ENCODE peak calls at places on chromosomes 11 and 22, in four cellular contexts. One of them, this sample, is unnamed.

GRCh38 chr22:39170825-39171622 is 18.5 kb upstream of the CBX7 start:
- DNase-seq in hypothalamus: peak
- DNase-seq in osteocyte: peak
- DNase-seq in EL: peak
- DNase-seq in this sample: peak

GRCh38 chr22:44938886-44939285 is 70.9 kb downstream of the PHF21B start:
- DNase-seq in EL: no peak
- DNase-seq in osteocyte: no peak
- DNase-seq in hypothalamus: no peak
- DNase-seq in this sample: no peak

GRCh38 chr22:50531546-50532352 is 1.9 kb upstream of the TYMP start:
- DNase-seq in hypothalamus: no peak
- DNase-seq in osteocyte: peak
- DNase-seq in EL: peak
- DNase-seq in this sample: peak

GRCh38 chr11:109641549-109641948 is 219.6 kb downstream of the C11orf87 start:
- DNase-seq in EL: peak
- DNase-seq in osteocyte: no peak
- DNase-seq in hypothalamus: no peak
- DNase-seq in this sample: no peak

GRCh38 chr11:85299247-85299646 is 327.9 kb downstream of the DLG2 start:
- DNase-seq in EL: no peak
- DNase-seq in hypothalamus: no peak
- DNase-seq in osteocyte: no peak
- DNase-seq in this sample: no peak

GRCh38 chr11:94828088-94828487 is 59.9 kb downstream of the AMOTL1 start:
- DNase-seq in hypothalamus: no peak
- DNase-seq in osteocyte: no peak
- DNase-seq in EL: no peak
- DNase-seq in this sample: no peak

GRCh38 chr11:94100253-94100652 is 28.4 kb upstream of the PANX1 start:
- DNase-seq in EL: no peak
- DNase-seq in hypothalamus: no peak
- DNase-seq in osteocyte: no peak
- DNase-seq in this sample: no peak

GRCh38 chr22:23181763-23182288 is 1.5 kb downstream of the BCR start:
- DNase-seq in EL: no peak
- DNase-seq in osteocyte: no peak
- DNase-seq in hypothalamus: no peak
- DNase-seq in this sample: peak

GRCh38 chr22:46902436-46902835 is 140.0 kb downstream of the TBC1D22A start:
- DNase-seq in hypothalamus: no peak
- DNase-seq in osteocyte: peak
- DNase-seq in EL: no peak
- DNase-seq in this sample: no peak

GRCh38 chr22:24548812-24549211 is 6.1 kb downstream of the GUCD1 start:
- DNase-seq in EL: no peak
- DNase-seq in osteocyte: no peak
- DNase-seq in hypothalamus: no peak
- DNase-seq in this sample: no peak

GRCh38 chr11:128532016-128532570 is 55.3 kb downstream of the ETS1 start:
- DNase-seq in EL: no peak
- DNase-seq in hypothalamus: no peak
- DNase-seq in osteocyte: no peak
- DNase-seq in this sample: no peak

GRCh38 chr11:76161261-76161961 is 44.9 kb downstream of the WNT11 start:
- DNase-seq in EL: peak
- DNase-seq in hypothalamus: no peak
- DNase-seq in osteocyte: no peak
- DNase-seq in this sample: no peak

GRCh38 chr11:8359521-8359920 is 95.8 kb upstream of the LMO1 start:
- DNase-seq in EL: no peak
- DNase-seq in osteocyte: no peak
- DNase-seq in hypothalamus: no peak
- DNase-seq in this sample: no peak

GRCh38 chr11:35662061-35662648 is 420 bp upstream of the TRIM44 start:
- DNase-seq in EL: no peak
- DNase-seq in osteocyte: no peak
- DNase-seq in hypothalamus: peak
- DNase-seq in this sample: peak

GRCh38 chr11:12179521-12179920 is 69.1 kb downstream of the MICAL2 start:
- DNase-seq in hypothalamus: no peak
- DNase-seq in EL: no peak
- DNase-seq in osteocyte: no peak
- DNase-seq in this sample: no peak

GRCh38 chr11:48034926-48035876 is 54.8 kb downstream of the PTPRJ start:
- DNase-seq in EL: no peak
- DNase-seq in hypothalamus: peak
- DNase-seq in osteocyte: no peak
- DNase-seq in this sample: no peak

GRCh38 chr11:17263803-17264202 is 12.7 kb upstream of the NUCB2 start:
- DNase-seq in osteocyte: no peak
- DNase-seq in EL: peak
- DNase-seq in hypothalamus: no peak
- DNase-seq in this sample: no peak

GRCh38 chr11:104907521-104908185 is 9.4 kb upstream of the CASP12 start:
- DNase-seq in osteocyte: no peak
- DNase-seq in EL: peak
- DNase-seq in hypothalamus: no peak
- DNase-seq in this sample: no peak

GRCh38 chr11:69529001-69529400 is 47.5 kb downstream of the LINC01488 start:
- DNase-seq in hypothalamus: no peak
- DNase-seq in osteocyte: no peak
- DNase-seq in EL: no peak
- DNase-seq in this sample: no peak

GRCh38 chr11:30128269-30128932 is 102.4 kb upstream of the FSHB start:
- DNase-seq in EL: peak
- DNase-seq in osteocyte: no peak
- DNase-seq in hypothalamus: peak
- DNase-seq in this sample: no peak

GRCh38 chr11:59931688-59932087 is 6.5 kb upstream of the OOSP1 start:
- DNase-seq in osteocyte: no peak
- DNase-seq in hypothalamus: no peak
- DNase-seq in EL: no peak
- DNase-seq in this sample: no peak

GRCh38 chr22:35115515-35115914 is 49.6 kb downstream of the ISX start:
- DNase-seq in hypothalamus: no peak
- DNase-seq in osteocyte: no peak
- DNase-seq in EL: no peak
- DNase-seq in this sample: no peak

GRCh38 chr11:7004482-7004881 is 15.7 kb downstream of the ZNF214 start:
- DNase-seq in EL: peak
- DNase-seq in osteocyte: no peak
- DNase-seq in hypothalamus: no peak
- DNase-seq in this sample: no peak

GRCh38 chr22:19880786-19881569 is 26.3 kb upstream of the GNB1L start:
- DNase-seq in EL: peak
- DNase-seq in hypothalamus: no peak
- DNase-seq in osteocyte: peak
- DNase-seq in this sample: no peak

GRCh38 chr22:43126506-43127165 is 16.1 kb downstream of the BIK start:
- DNase-seq in osteocyte: no peak
- DNase-seq in hypothalamus: no peak
- DNase-seq in EL: peak
- DNase-seq in this sample: no peak

GRCh38 chr22:37726240-37726887 is 29.5 kb downstream of the TRIOBP start:
- DNase-seq in osteocyte: no peak
- DNase-seq in hypothalamus: no peak
- DNase-seq in EL: no peak
- DNase-seq in this sample: peak

GRCh38 chr11:65558002-65558784 is at the start of gene LTBP3:
- DNase-seq in EL: peak
- DNase-seq in osteocyte: peak
- DNase-seq in hypothalamus: peak
- DNase-seq in this sample: peak

GRCh38 chr11:112856591-112856990 is 104.6 kb upstream of the NCAM1 start:
- DNase-seq in hypothalamus: no peak
- DNase-seq in EL: no peak
- DNase-seq in osteocyte: no peak
- DNase-seq in this sample: no peak

GRCh38 chr11:61917357-61918109 is at the start of gene RAB3IL1:
- DNase-seq in hypothalamus: peak
- DNase-seq in osteocyte: peak
- DNase-seq in EL: peak
- DNase-seq in this sample: no peak